ENCODE peak calls at places on chromosomes 13 and 19, in four cellular contexts. K is IMR-90, J is body of pancreas, N is thoracic aorta. X is an unnamed sample.

GRCh38 chr19:16096281-16096855 is 15.3 kb upstream of the RAB8A start:
- DNase-seq in K (no peak), J (no peak), N (no peak), X (no peak)

GRCh38 chr19:47780215-47780551 is 1.7 kb downstream of the SELENOW start:
- DNase-seq in K (no peak), J (no peak), N (no peak), X (no peak)

GRCh38 chr13:25598421-25598820 is 226.6 kb downstream of the ATP8A2 start:
- DNase-seq in K (no peak), J (no peak), N (no peak), X (no peak)

GRCh38 chr13:39684531-39685137 is 29.2 kb downstream of the COG6 start:
- DNase-seq in K (peak; percentile 65), J (no peak), N (no peak), X (no peak)

GRCh38 chr13:33678084-33678483 is 139.9 kb upstream of the RFC3 start:
- DNase-seq in K (no peak), J (no peak), N (no peak), X (no peak)

GRCh38 chr13:114204894-114205293 is 25.8 kb downstream of the CFAP97D2 start:
- DNase-seq in K (no peak), J (no peak), N (no peak), X (no peak)

GRCh38 chr13:32407854-32408253 is 20.1 kb downstream of the N4BP2L1 start:
- DNase-seq in K (no peak), J (no peak), N (no peak), X (no peak)

GRCh38 chr13:50106559-50106958 is 91.3 kb downstream of the KCNRG start:
- DNase-seq in K (no peak), J (no peak), N (no peak), X (no peak)

GRCh38 chr13:111625526-111626315 is 305.3 kb downstream of the TEX29 start:
- DNase-seq in K (no peak), J (no peak), N (no peak), X (no peak)

GRCh38 chr19:38079926-38080380 is 144.1 kb downstream of the DPF1 start:
- DNase-seq in K (peak; percentile 95), J (peak; percentile 42), N (no peak), X (no peak)

GRCh38 chr19:3358919-3359849 is 7.2 kb upstream of the NFIC start:
- DNase-seq in K (peak; percentile 51), J (peak; percentile 82), N (no peak), X (peak; percentile 61)

GRCh38 chr13:21478881-21479808 is 20.0 kb upstream of the ZDHHC20 start:
- DNase-seq in K (peak; percentile 81), J (peak; percentile 35), N (no peak), X (peak; percentile 59)

GRCh38 chr19:50512999-50513745 is 541 bp downstream of the ASPDH start:
- DNase-seq in K (no peak), J (no peak), N (no peak), X (no peak)
- H3K27ac ChIP-seq in K (no peak overlapping the region), J (no peak overlapping the region), N (no peak overlapping the region), X (no peak overlapping the region)

GRCh38 chr19:45506991-45507863 is at the start of gene VASP:
- DNase-seq in K (peak; percentile 77), J (peak; percentile 93), N (peak; percentile 47), X (peak; percentile 95)

GRCh38 chr19:45505996-45506245 is 1.4 kb upstream of the VASP start:
- DNase-seq in K (no peak), J (no peak), N (no peak), X (no peak)

GRCh38 chr19:45503909-45504308 is 3.4 kb upstream of the VASP start:
- DNase-seq in K (no peak), J (no peak), N (no peak), X (no peak)

GRCh38 chr19:45506246-45506990 is 861 bp upstream of the VASP start:
- DNase-seq in K (peak; percentile 88), J (peak; percentile 96), N (peak; percentile 65), X (peak; percentile 96)

DNA sequence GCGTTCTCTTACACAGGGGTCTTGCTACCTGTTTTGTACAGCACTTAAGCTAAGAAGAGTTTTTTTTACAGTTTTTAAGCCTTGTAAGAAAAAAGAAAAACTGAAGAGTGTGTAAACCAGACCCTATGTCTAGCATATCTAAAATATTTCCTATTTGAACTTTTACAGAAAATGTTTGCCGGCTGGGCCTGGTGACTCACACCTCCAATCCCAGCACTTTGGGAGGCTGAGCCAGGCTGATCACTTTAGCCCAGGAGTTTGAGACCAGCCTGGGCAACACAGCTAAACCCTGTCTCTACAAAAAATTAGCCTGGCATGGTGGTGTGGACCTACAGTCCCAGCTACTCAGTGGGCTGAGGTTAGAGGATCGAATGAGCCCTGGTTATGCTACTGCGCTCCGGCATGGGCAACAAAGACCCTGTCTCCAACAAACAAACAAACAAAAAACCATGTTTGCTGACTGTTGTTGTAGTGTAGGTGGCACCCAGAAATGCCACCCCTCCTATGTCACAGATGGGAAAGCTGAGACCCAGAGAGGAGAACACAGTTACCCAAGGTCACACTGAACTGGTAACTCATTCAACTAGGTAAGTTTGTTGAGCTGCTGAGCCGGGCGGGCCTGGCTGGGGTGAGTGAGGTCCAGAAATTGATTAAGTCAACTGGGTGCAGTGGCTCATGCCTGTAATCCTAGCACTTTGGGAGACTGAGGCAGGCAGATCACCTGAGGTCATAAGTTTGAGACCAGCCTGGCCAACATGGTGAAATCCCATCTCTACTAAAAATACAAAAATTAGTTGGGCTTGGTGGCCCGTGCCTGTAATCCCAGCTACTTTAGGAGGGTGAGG is 1.9 kb upstream of the VASP start:
- DNase-seq in K (peak; percentile 58), J (no peak), N (no peak), X (no peak)
- H3K27ac ChIP-seq in K (peak overlapping the region; percentile 81), J (peak overlapping the region; percentile 99), N (peak overlapping the region; percentile 99), X (no peak overlapping the region)

GRCh38 chr13:108656742-108657141 is 27.3 kb downstream of the MYO16 start:
- DNase-seq in K (no peak), J (no peak), N (no peak), X (no peak)
- H3K27ac ChIP-seq in K (no peak overlapping the region), J (no peak overlapping the region), N (no peak overlapping the region), X (no peak overlapping the region)

DNA sequence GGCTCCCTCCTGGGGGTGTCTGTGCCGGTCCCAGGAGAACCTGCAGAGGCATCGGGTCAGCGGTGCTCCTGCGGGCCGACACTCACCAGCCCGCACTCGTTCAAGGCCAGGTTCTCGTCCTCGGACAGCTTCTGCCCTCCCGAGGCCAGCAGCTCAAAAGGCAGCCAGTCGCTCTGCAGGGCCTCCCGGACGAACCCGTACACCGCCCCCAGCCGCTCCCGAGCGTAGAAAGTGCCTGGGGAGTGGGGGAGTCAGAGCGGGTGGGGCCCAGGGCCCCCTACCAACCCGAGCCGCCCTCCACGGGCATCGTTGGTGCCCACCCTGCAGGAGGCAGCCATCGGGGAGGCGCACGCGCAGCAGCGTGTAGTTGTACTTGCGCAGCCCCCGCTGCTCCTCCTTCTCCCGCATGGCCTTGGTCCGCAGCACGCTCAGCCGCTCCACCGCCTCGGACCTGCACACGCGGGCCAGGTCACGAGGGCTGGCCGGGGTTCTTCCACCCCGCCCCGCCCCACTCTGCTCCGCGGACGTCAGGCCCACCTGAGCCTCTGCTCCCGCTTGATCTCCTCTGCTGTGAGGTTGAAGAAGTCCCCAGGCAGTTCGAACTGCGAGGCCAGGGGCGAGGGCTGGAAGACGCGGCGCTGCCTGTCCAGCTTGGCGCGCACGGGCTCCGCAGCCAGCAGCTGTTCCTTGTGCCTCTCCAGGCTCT is 11.5 kb downstream of the UBXN6 start:
- DNase-seq in K (no peak), J (no peak), N (no peak), X (peak; percentile 63)
- H3K27ac ChIP-seq in K (no peak overlapping the region), J (no peak overlapping the region), N (no peak overlapping the region), X (peak overlapping the region; percentile 20)

GRCh38 chr19:17751103-17751911 is at the start of gene FCHO1:
- DNase-seq in K (no peak), J (peak; percentile 27), N (no peak), X (no peak)

GRCh38 chr19:17749912-17750317 is 1.4 kb upstream of the FCHO1 start:
- DNase-seq in K (no peak), J (no peak), N (no peak), X (no peak)

GRCh38 chr19:17743874-17744273 is 7.4 kb upstream of the FCHO1 start:
- DNase-seq in K (peak; percentile 63), J (no peak), N (no peak), X (no peak)

GRCh38 chr19:17748884-17749638 is 2.2 kb upstream of the FCHO1 start:
- DNase-seq in K (no peak), J (no peak), N (no peak), X (no peak)

GRCh38 chr19:17747205-17748098 is 3.8 kb upstream of the FCHO1 start:
- DNase-seq in K (peak; percentile 89), J (peak; percentile 95), N (peak; percentile 81), X (peak; percentile 97)
- H3K27ac ChIP-seq in K (no peak overlapping the region), J (no peak overlapping the region), N (no peak overlapping the region), X (no peak overlapping the region)

GRCh38 chr13:89733686-89734085 is 1613.8 kb upstream of the MIR17HG start:
- DNase-seq in K (no peak), J (no peak), N (no peak), X (no peak)

GRCh38 chr13:89740994-89741678 is 1606.4 kb upstream of the MIR17HG start:
- DNase-seq in K (no peak), J (peak; percentile 6), N (no peak), X (no peak)

DNA sequence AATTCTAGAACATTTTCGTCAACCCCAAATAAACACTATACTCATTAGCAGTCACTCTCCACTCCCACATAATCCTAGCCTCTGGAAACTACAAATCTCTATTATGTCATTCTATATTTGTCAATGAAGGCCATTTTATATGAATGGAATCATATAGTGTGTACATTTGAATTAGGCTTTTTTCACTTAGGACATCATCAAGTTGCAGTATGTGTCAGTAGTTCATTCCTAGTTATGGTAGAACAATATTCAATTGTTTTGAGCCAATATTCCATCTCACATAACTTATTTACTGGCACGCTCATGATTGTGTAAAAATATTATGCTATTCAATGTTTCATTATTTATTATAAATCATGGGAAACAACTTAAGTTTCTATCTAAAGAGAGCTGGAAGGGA is 1610.4 kb upstream of the MIR17HG start:
- DNase-seq in K (no peak), J (no peak), N (no peak), X (no peak)
- H3K27ac ChIP-seq in K (no peak overlapping the region), J (no peak overlapping the region), N (no peak overlapping the region), X (no peak overlapping the region)

DNA sequence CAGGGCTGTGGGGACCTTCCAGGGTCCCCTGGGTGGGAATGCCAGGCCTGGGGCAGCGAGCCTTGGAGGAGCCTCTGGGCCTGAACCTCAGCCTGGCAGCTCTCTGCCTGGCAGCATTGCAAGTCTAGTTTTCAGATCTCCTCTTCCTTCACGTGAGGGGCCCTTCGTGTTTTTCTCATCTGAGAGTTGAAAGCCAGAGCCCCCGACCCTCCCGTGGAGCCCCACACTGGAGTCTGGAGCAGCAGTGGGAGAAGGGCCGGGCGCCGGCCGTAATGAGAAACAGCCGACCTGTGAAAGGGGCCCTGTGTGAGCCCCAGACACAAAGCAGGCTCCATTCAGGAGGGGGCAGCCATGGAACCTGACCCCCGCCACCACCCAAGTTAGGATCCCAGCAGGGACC is 19.3 kb downstream of the TMED1 start:
- DNase-seq in K (no peak), J (no peak), N (no peak), X (peak; percentile 12)
- H3K27ac ChIP-seq in K (peak overlapping the region; percentile 98), J (no peak overlapping the region), N (peak overlapping the region; percentile 88), X (peak overlapping the region; percentile 86)